ENCODE peak calls at places on chromosomes 6 and 20, in ten cellular contexts. One of them, this sample, is unnamed.

GRCh38 chr6:337782-338464 is 45.6 kb downstream of the DUSP22 start:
- DNase-seq in SW 1271: no peak
- DNase-seq in heart left ventricle: no peak
- DNase-seq in midbrain: no peak
- DNase-seq in endothelial cell: no peak
- DNase-seq in activated effector memory CD4-positive, alpha-beta T cell treated with Interleukin-2 at 50 U/mL for 16 hours: no peak
- DNase-seq in LHCN-M2: no peak
- DNase-seq in osteoblast: no peak
- DNase-seq in NCI-H187: no peak
- DNase-seq in activated CD8-positive, alpha-beta memory T cell treated with anti-CD3 and anti-CD28 coated beads for 4 hours: no peak
- DNase-seq in this sample: peak

GRCh38 chr20:24614341-24614740 is 144.9 kb downstream of the SYNDIG1 start:
- DNase-seq in osteoblast: no peak
- DNase-seq in LHCN-M2: no peak
- DNase-seq in midbrain: no peak
- DNase-seq in NCI-H187: no peak
- DNase-seq in activated CD8-positive, alpha-beta memory T cell treated with anti-CD3 and anti-CD28 coated beads for 4 hours: no peak
- DNase-seq in heart left ventricle: no peak
- DNase-seq in SW 1271: no peak
- DNase-seq in endothelial cell: no peak
- DNase-seq in activated effector memory CD4-positive, alpha-beta T cell treated with Interleukin-2 at 50 U/mL for 16 hours: no peak
- DNase-seq in this sample: no peak

GRCh38 chr6:170459451-170459850 is 93.7 kb downstream of the PSMB1 start:
- DNase-seq in LHCN-M2: no peak
- DNase-seq in activated effector memory CD4-positive, alpha-beta T cell treated with Interleukin-2 at 50 U/mL for 16 hours: no peak
- DNase-seq in endothelial cell: no peak
- DNase-seq in NCI-H187: no peak
- DNase-seq in SW 1271: no peak
- DNase-seq in activated CD8-positive, alpha-beta memory T cell treated with anti-CD3 and anti-CD28 coated beads for 4 hours: peak
- DNase-seq in osteoblast: peak
- DNase-seq in heart left ventricle: no peak
- DNase-seq in midbrain: no peak
- DNase-seq in this sample: no peak

GRCh38 chr6:43173496-43174262 is 2.6 kb downstream of the SRF start:
- DNase-seq in NCI-H187: no peak
- DNase-seq in endothelial cell: no peak
- DNase-seq in osteoblast: no peak
- DNase-seq in activated CD8-positive, alpha-beta memory T cell treated with anti-CD3 and anti-CD28 coated beads for 4 hours: no peak
- DNase-seq in SW 1271: no peak
- DNase-seq in midbrain: no peak
- DNase-seq in heart left ventricle: no peak
- DNase-seq in activated effector memory CD4-positive, alpha-beta T cell treated with Interleukin-2 at 50 U/mL for 16 hours: no peak
- DNase-seq in LHCN-M2: no peak
- DNase-seq in this sample: no peak

GRCh38 chr20:25203891-25204320 is 8.4 kb downstream of the ENTPD6 start:
- DNase-seq in heart left ventricle: no peak
- DNase-seq in endothelial cell: no peak
- DNase-seq in NCI-H187: no peak
- DNase-seq in activated effector memory CD4-positive, alpha-beta T cell treated with Interleukin-2 at 50 U/mL for 16 hours: no peak
- DNase-seq in osteoblast: no peak
- DNase-seq in SW 1271: no peak
- DNase-seq in LHCN-M2: no peak
- DNase-seq in activated CD8-positive, alpha-beta memory T cell treated with anti-CD3 and anti-CD28 coated beads for 4 hours: no peak
- DNase-seq in midbrain: no peak
- DNase-seq in this sample: no peak

GRCh38 chr6:91198588-91199255 is 611.9 kb upstream of the MAP3K7 start:
- DNase-seq in LHCN-M2: peak
- DNase-seq in NCI-H187: no peak
- DNase-seq in heart left ventricle: no peak
- DNase-seq in midbrain: no peak
- DNase-seq in SW 1271: peak
- DNase-seq in activated effector memory CD4-positive, alpha-beta T cell treated with Interleukin-2 at 50 U/mL for 16 hours: no peak
- DNase-seq in activated CD8-positive, alpha-beta memory T cell treated with anti-CD3 and anti-CD28 coated beads for 4 hours: no peak
- DNase-seq in osteoblast: no peak
- DNase-seq in endothelial cell: no peak
- DNase-seq in this sample: no peak

GRCh38 chr6:132964101-132964867 is 149.9 kb downstream of the RPS12 start:
- DNase-seq in LHCN-M2: peak
- DNase-seq in NCI-H187: no peak
- DNase-seq in SW 1271: no peak
- DNase-seq in activated CD8-positive, alpha-beta memory T cell treated with anti-CD3 and anti-CD28 coated beads for 4 hours: no peak
- DNase-seq in activated effector memory CD4-positive, alpha-beta T cell treated with Interleukin-2 at 50 U/mL for 16 hours: no peak
- DNase-seq in heart left ventricle: no peak
- DNase-seq in osteoblast: no peak
- DNase-seq in midbrain: no peak
- DNase-seq in endothelial cell: no peak
- DNase-seq in this sample: no peak

GRCh38 chr20:36628076-36628475 is 17.9 kb downstream of the SLA2 start:
- DNase-seq in endothelial cell: no peak
- DNase-seq in LHCN-M2: no peak
- DNase-seq in SW 1271: no peak
- DNase-seq in activated CD8-positive, alpha-beta memory T cell treated with anti-CD3 and anti-CD28 coated beads for 4 hours: no peak
- DNase-seq in NCI-H187: no peak
- DNase-seq in osteoblast: no peak
- DNase-seq in midbrain: no peak
- DNase-seq in activated effector memory CD4-positive, alpha-beta T cell treated with Interleukin-2 at 50 U/mL for 16 hours: no peak
- DNase-seq in heart left ventricle: no peak
- DNase-seq in this sample: no peak

GRCh38 chr6:19896580-19897010 is 59.4 kb downstream of the ID4 start:
- DNase-seq in heart left ventricle: no peak
- DNase-seq in NCI-H187: no peak
- DNase-seq in SW 1271: no peak
- DNase-seq in activated effector memory CD4-positive, alpha-beta T cell treated with Interleukin-2 at 50 U/mL for 16 hours: no peak
- DNase-seq in LHCN-M2: no peak
- DNase-seq in endothelial cell: no peak
- DNase-seq in activated CD8-positive, alpha-beta memory T cell treated with anti-CD3 and anti-CD28 coated beads for 4 hours: no peak
- DNase-seq in osteoblast: peak
- DNase-seq in midbrain: no peak
- DNase-seq in this sample: no peak

GRCh38 chr6:31128093-31128676 is 7.9 kb upstream of the CDSN start:
- DNase-seq in activated effector memory CD4-positive, alpha-beta T cell treated with Interleukin-2 at 50 U/mL for 16 hours: peak
- DNase-seq in osteoblast: peak
- DNase-seq in heart left ventricle: peak
- DNase-seq in endothelial cell: peak
- DNase-seq in SW 1271: peak
- DNase-seq in NCI-H187: peak
- DNase-seq in midbrain: peak
- DNase-seq in activated CD8-positive, alpha-beta memory T cell treated with anti-CD3 and anti-CD28 coated beads for 4 hours: peak
- DNase-seq in LHCN-M2: peak
- DNase-seq in this sample: peak

GRCh38 chr6:94350833-94351232 is 931.5 kb upstream of the EPHA7 start:
- DNase-seq in endothelial cell: no peak
- DNase-seq in NCI-H187: no peak
- DNase-seq in SW 1271: no peak
- DNase-seq in activated effector memory CD4-positive, alpha-beta T cell treated with Interleukin-2 at 50 U/mL for 16 hours: no peak
- DNase-seq in LHCN-M2: no peak
- DNase-seq in osteoblast: no peak
- DNase-seq in heart left ventricle: no peak
- DNase-seq in activated CD8-positive, alpha-beta memory T cell treated with anti-CD3 and anti-CD28 coated beads for 4 hours: no peak
- DNase-seq in midbrain: no peak
- DNase-seq in this sample: no peak

GRCh38 chr6:3489032-3489757 is 32.3 kb upstream of the SLC22A23 start:
- DNase-seq in midbrain: peak
- DNase-seq in activated effector memory CD4-positive, alpha-beta T cell treated with Interleukin-2 at 50 U/mL for 16 hours: no peak
- DNase-seq in SW 1271: no peak
- DNase-seq in endothelial cell: no peak
- DNase-seq in osteoblast: no peak
- DNase-seq in activated CD8-positive, alpha-beta memory T cell treated with anti-CD3 and anti-CD28 coated beads for 4 hours: no peak
- DNase-seq in LHCN-M2: peak
- DNase-seq in NCI-H187: no peak
- DNase-seq in heart left ventricle: no peak
- DNase-seq in this sample: no peak

GRCh38 chr20:43404880-43405279 is 52.8 kb upstream of the SRSF6 start:
- DNase-seq in heart left ventricle: no peak
- DNase-seq in osteoblast: no peak
- DNase-seq in activated effector memory CD4-positive, alpha-beta T cell treated with Interleukin-2 at 50 U/mL for 16 hours: no peak
- DNase-seq in activated CD8-positive, alpha-beta memory T cell treated with anti-CD3 and anti-CD28 coated beads for 4 hours: no peak
- DNase-seq in endothelial cell: no peak
- DNase-seq in SW 1271: peak
- DNase-seq in midbrain: no peak
- DNase-seq in NCI-H187: no peak
- DNase-seq in LHCN-M2: no peak
- DNase-seq in this sample: no peak

GRCh38 chr6:149897015-149897697 is 757 bp downstream of the RAET1E start:
- DNase-seq in SW 1271: peak
- DNase-seq in activated effector memory CD4-positive, alpha-beta T cell treated with Interleukin-2 at 50 U/mL for 16 hours: no peak
- DNase-seq in NCI-H187: no peak
- DNase-seq in LHCN-M2: peak
- DNase-seq in osteoblast: peak
- DNase-seq in midbrain: peak
- DNase-seq in endothelial cell: no peak
- DNase-seq in heart left ventricle: peak
- DNase-seq in activated CD8-positive, alpha-beta memory T cell treated with anti-CD3 and anti-CD28 coated beads for 4 hours: no peak
- DNase-seq in this sample: no peak

GRCh38 chr6:134614606-134615485 is 296.9 kb upstream of the SGK1 start:
- DNase-seq in activated effector memory CD4-positive, alpha-beta T cell treated with Interleukin-2 at 50 U/mL for 16 hours: no peak
- DNase-seq in osteoblast: no peak
- DNase-seq in heart left ventricle: no peak
- DNase-seq in LHCN-M2: no peak
- DNase-seq in NCI-H187: no peak
- DNase-seq in endothelial cell: no peak
- DNase-seq in midbrain: no peak
- DNase-seq in activated CD8-positive, alpha-beta memory T cell treated with anti-CD3 and anti-CD28 coated beads for 4 hours: no peak
- DNase-seq in SW 1271: no peak
- DNase-seq in this sample: no peak

GRCh38 chr6:30740993-30741784 is 1.3 kb downstream of the FLOT1 start:
- DNase-seq in midbrain: no peak
- DNase-seq in activated CD8-positive, alpha-beta memory T cell treated with anti-CD3 and anti-CD28 coated beads for 4 hours: no peak
- DNase-seq in LHCN-M2: no peak
- DNase-seq in endothelial cell: no peak
- DNase-seq in NCI-H187: no peak
- DNase-seq in osteoblast: no peak
- DNase-seq in heart left ventricle: no peak
- DNase-seq in activated effector memory CD4-positive, alpha-beta T cell treated with Interleukin-2 at 50 U/mL for 16 hours: no peak
- DNase-seq in SW 1271: no peak
- DNase-seq in this sample: peak

GRCh38 chr6:94859924-94860323 is 717.4 kb upstream of the MANEA start:
- DNase-seq in activated effector memory CD4-positive, alpha-beta T cell treated with Interleukin-2 at 50 U/mL for 16 hours: no peak
- DNase-seq in LHCN-M2: no peak
- DNase-seq in activated CD8-positive, alpha-beta memory T cell treated with anti-CD3 and anti-CD28 coated beads for 4 hours: no peak
- DNase-seq in endothelial cell: no peak
- DNase-seq in SW 1271: no peak
- DNase-seq in NCI-H187: no peak
- DNase-seq in midbrain: no peak
- DNase-seq in osteoblast: no peak
- DNase-seq in heart left ventricle: no peak
- DNase-seq in this sample: no peak

GRCh38 chr6:20213271-20213798 is 1.1 kb upstream of the MBOAT1 start:
- DNase-seq in NCI-H187: no peak
- DNase-seq in activated effector memory CD4-positive, alpha-beta T cell treated with Interleukin-2 at 50 U/mL for 16 hours: no peak
- DNase-seq in endothelial cell: no peak
- DNase-seq in activated CD8-positive, alpha-beta memory T cell treated with anti-CD3 and anti-CD28 coated beads for 4 hours: no peak
- DNase-seq in osteoblast: no peak
- DNase-seq in midbrain: no peak
- DNase-seq in LHCN-M2: no peak
- DNase-seq in heart left ventricle: no peak
- DNase-seq in SW 1271: no peak
- DNase-seq in this sample: no peak